ENCODE peak calls at places on chromosomes 16 and 17, in nine cellular contexts. One of them, this sample, is unnamed.

GRCh38 chr17:42608692-42609181 is 437 bp downstream of the RETREG3 start:
- DNase-seq in EL: peak
- DNase-seq in HTR-8/SVneo: no peak
- DNase-seq in HL-60: peak
- DNase-seq in hepatic stellate cell: no peak
- DNase-seq in GM19239: no peak
- DNase-seq in SW 1271: no peak
- DNase-seq in stimulated activated naive B cell treated with anti-CD40 and anti-IgM and Interleukin-4, amounts not matched to agents 10 μg/mL and 1 μg/mL and 100 μg/mL, for 72 hours: no peak
- DNase-seq in CD8-positive, alpha-beta memory T cell: no peak
- DNase-seq in this sample: no peak

GRCh38 chr16:55367301-55367745 is 43.3 kb downstream of the IRX6 start:
- DNase-seq in SW 1271: no peak
- DNase-seq in hepatic stellate cell: no peak
- DNase-seq in HTR-8/SVneo: no peak
- DNase-seq in GM19239: no peak
- DNase-seq in stimulated activated naive B cell treated with anti-CD40 and anti-IgM and Interleukin-4, amounts not matched to agents 10 μg/mL and 1 μg/mL and 100 μg/mL, for 72 hours: no peak
- DNase-seq in EL: no peak
- DNase-seq in CD8-positive, alpha-beta memory T cell: no peak
- DNase-seq in HL-60: no peak
- DNase-seq in this sample: no peak

GRCh38 chr17:40290629-40291296 is 3.1 kb downstream of the CDC6 start:
- DNase-seq in HL-60: peak
- DNase-seq in stimulated activated naive B cell treated with anti-CD40 and anti-IgM and Interleukin-4, amounts not matched to agents 10 μg/mL and 1 μg/mL and 100 μg/mL, for 72 hours: no peak
- DNase-seq in CD8-positive, alpha-beta memory T cell: no peak
- DNase-seq in hepatic stellate cell: peak
- DNase-seq in EL: peak
- DNase-seq in GM19239: no peak
- DNase-seq in HTR-8/SVneo: no peak
- DNase-seq in SW 1271: peak
- DNase-seq in this sample: no peak

GRCh38 chr17:83136931-83137330 is 57.5 kb downstream of the METRNL start:
- DNase-seq in HTR-8/SVneo: no peak
- DNase-seq in GM19239: no peak
- DNase-seq in EL: no peak
- DNase-seq in SW 1271: no peak
- DNase-seq in hepatic stellate cell: no peak
- DNase-seq in stimulated activated naive B cell treated with anti-CD40 and anti-IgM and Interleukin-4, amounts not matched to agents 10 μg/mL and 1 μg/mL and 100 μg/mL, for 72 hours: no peak
- DNase-seq in CD8-positive, alpha-beta memory T cell: no peak
- DNase-seq in HL-60: no peak
- DNase-seq in this sample: no peak

GRCh38 chr16:49078104-49078503 is 203.5 kb downstream of the CBLN1 start:
- DNase-seq in CD8-positive, alpha-beta memory T cell: no peak
- DNase-seq in SW 1271: no peak
- DNase-seq in GM19239: no peak
- DNase-seq in HL-60: no peak
- DNase-seq in hepatic stellate cell: no peak
- DNase-seq in HTR-8/SVneo: no peak
- DNase-seq in EL: no peak
- DNase-seq in stimulated activated naive B cell treated with anti-CD40 and anti-IgM and Interleukin-4, amounts not matched to agents 10 μg/mL and 1 μg/mL and 100 μg/mL, for 72 hours: no peak
- DNase-seq in this sample: no peak

GRCh38 chr17:63772801-63773271 is 561 bp downstream of the CCDC47 start:
- DNase-seq in HTR-8/SVneo: no peak
- DNase-seq in stimulated activated naive B cell treated with anti-CD40 and anti-IgM and Interleukin-4, amounts not matched to agents 10 μg/mL and 1 μg/mL and 100 μg/mL, for 72 hours: no peak
- DNase-seq in GM19239: no peak
- DNase-seq in EL: peak
- DNase-seq in SW 1271: no peak
- DNase-seq in HL-60: no peak
- DNase-seq in CD8-positive, alpha-beta memory T cell: no peak
- DNase-seq in hepatic stellate cell: peak
- DNase-seq in this sample: no peak

GRCh38 chr17:44345497-44346026 is 460 bp downstream of the GRN start:
- DNase-seq in HL-60: peak
- DNase-seq in stimulated activated naive B cell treated with anti-CD40 and anti-IgM and Interleukin-4, amounts not matched to agents 10 μg/mL and 1 μg/mL and 100 μg/mL, for 72 hours: peak
- DNase-seq in SW 1271: peak
- DNase-seq in GM19239: no peak
- DNase-seq in CD8-positive, alpha-beta memory T cell: peak
- DNase-seq in HTR-8/SVneo: peak
- DNase-seq in hepatic stellate cell: peak
- DNase-seq in EL: peak
- DNase-seq in this sample: peak

GRCh38 chr16:89052824-89053724 is 40.6 kb upstream of the ACSF3 start:
- DNase-seq in GM19239: no peak
- DNase-seq in HL-60: peak
- DNase-seq in HTR-8/SVneo: no peak
- DNase-seq in SW 1271: peak
- DNase-seq in EL: no peak
- DNase-seq in stimulated activated naive B cell treated with anti-CD40 and anti-IgM and Interleukin-4, amounts not matched to agents 10 μg/mL and 1 μg/mL and 100 μg/mL, for 72 hours: no peak
- DNase-seq in CD8-positive, alpha-beta memory T cell: no peak
- DNase-seq in hepatic stellate cell: no peak
- DNase-seq in this sample: no peak

GRCh38 chr16:73890524-73891500 is 405.8 kb upstream of the PSMD7 start:
- DNase-seq in stimulated activated naive B cell treated with anti-CD40 and anti-IgM and Interleukin-4, amounts not matched to agents 10 μg/mL and 1 μg/mL and 100 μg/mL, for 72 hours: no peak
- DNase-seq in HTR-8/SVneo: no peak
- DNase-seq in hepatic stellate cell: no peak
- DNase-seq in GM19239: no peak
- DNase-seq in EL: no peak
- DNase-seq in HL-60: no peak
- DNase-seq in CD8-positive, alpha-beta memory T cell: no peak
- DNase-seq in SW 1271: no peak
- DNase-seq in this sample: no peak

GRCh38 chr16:4262303-4262835 is 10.5 kb downstream of the TFAP4 start:
- DNase-seq in CD8-positive, alpha-beta memory T cell: no peak
- DNase-seq in GM19239: no peak
- DNase-seq in HTR-8/SVneo: no peak
- DNase-seq in hepatic stellate cell: no peak
- DNase-seq in stimulated activated naive B cell treated with anti-CD40 and anti-IgM and Interleukin-4, amounts not matched to agents 10 μg/mL and 1 μg/mL and 100 μg/mL, for 72 hours: no peak
- DNase-seq in HL-60: no peak
- DNase-seq in EL: no peak
- DNase-seq in SW 1271: no peak
- DNase-seq in this sample: no peak

GRCh38 chr16:87839542-87840461 is 29.5 kb downstream of the SLC7A5 start:
- DNase-seq in SW 1271: no peak
- DNase-seq in GM19239: no peak
- DNase-seq in HTR-8/SVneo: no peak
- DNase-seq in CD8-positive, alpha-beta memory T cell: no peak
- DNase-seq in HL-60: no peak
- DNase-seq in hepatic stellate cell: no peak
- DNase-seq in EL: no peak
- DNase-seq in stimulated activated naive B cell treated with anti-CD40 and anti-IgM and Interleukin-4, amounts not matched to agents 10 μg/mL and 1 μg/mL and 100 μg/mL, for 72 hours: no peak
- DNase-seq in this sample: no peak

GRCh38 chr16:54125751-54126655 is 160.6 kb downstream of the IRX3 start:
- DNase-seq in GM19239: no peak
- DNase-seq in stimulated activated naive B cell treated with anti-CD40 and anti-IgM and Interleukin-4, amounts not matched to agents 10 μg/mL and 1 μg/mL and 100 μg/mL, for 72 hours: no peak
- DNase-seq in HTR-8/SVneo: no peak
- DNase-seq in hepatic stellate cell: no peak
- DNase-seq in CD8-positive, alpha-beta memory T cell: no peak
- DNase-seq in HL-60: peak
- DNase-seq in EL: no peak
- DNase-seq in SW 1271: no peak
- DNase-seq in this sample: no peak

GRCh38 chr16:83701494-83701893 is 106.3 kb upstream of the HSBP1 start:
- DNase-seq in SW 1271: no peak
- DNase-seq in GM19239: no peak
- DNase-seq in stimulated activated naive B cell treated with anti-CD40 and anti-IgM and Interleukin-4, amounts not matched to agents 10 μg/mL and 1 μg/mL and 100 μg/mL, for 72 hours: no peak
- DNase-seq in EL: peak
- DNase-seq in hepatic stellate cell: peak
- DNase-seq in CD8-positive, alpha-beta memory T cell: no peak
- DNase-seq in HL-60: peak
- DNase-seq in HTR-8/SVneo: peak
- DNase-seq in this sample: peak

GRCh38 chr17:15398291-15398690 is 56.9 kb upstream of the TEKT3 start:
- DNase-seq in SW 1271: no peak
- DNase-seq in EL: peak
- DNase-seq in hepatic stellate cell: no peak
- DNase-seq in GM19239: no peak
- DNase-seq in HTR-8/SVneo: peak
- DNase-seq in HL-60: no peak
- DNase-seq in CD8-positive, alpha-beta memory T cell: no peak
- DNase-seq in stimulated activated naive B cell treated with anti-CD40 and anti-IgM and Interleukin-4, amounts not matched to agents 10 μg/mL and 1 μg/mL and 100 μg/mL, for 72 hours: no peak
- DNase-seq in this sample: no peak

GRCh38 chr16:20889625-20890275 is 10.4 kb downstream of the DCUN1D3 start:
- DNase-seq in SW 1271: no peak
- DNase-seq in HTR-8/SVneo: no peak
- DNase-seq in EL: no peak
- DNase-seq in GM19239: no peak
- DNase-seq in CD8-positive, alpha-beta memory T cell: no peak
- DNase-seq in HL-60: no peak
- DNase-seq in hepatic stellate cell: no peak
- DNase-seq in stimulated activated naive B cell treated with anti-CD40 and anti-IgM and Interleukin-4, amounts not matched to agents 10 μg/mL and 1 μg/mL and 100 μg/mL, for 72 hours: no peak
- DNase-seq in this sample: no peak

GRCh38 chr17:66420961-66421371 is 118.6 kb downstream of the PRKCA start:
- DNase-seq in CD8-positive, alpha-beta memory T cell: no peak
- DNase-seq in stimulated activated naive B cell treated with anti-CD40 and anti-IgM and Interleukin-4, amounts not matched to agents 10 μg/mL and 1 μg/mL and 100 μg/mL, for 72 hours: peak
- DNase-seq in EL: peak
- DNase-seq in hepatic stellate cell: no peak
- DNase-seq in SW 1271: no peak
- DNase-seq in GM19239: no peak
- DNase-seq in HTR-8/SVneo: no peak
- DNase-seq in HL-60: no peak
- DNase-seq in this sample: no peak

GRCh38 chr16:67039260-67040020 is 10.5 kb downstream of the CBFB start:
- DNase-seq in hepatic stellate cell: no peak
- DNase-seq in HTR-8/SVneo: no peak
- DNase-seq in EL: no peak
- DNase-seq in HL-60: no peak
- DNase-seq in GM19239: no peak
- DNase-seq in stimulated activated naive B cell treated with anti-CD40 and anti-IgM and Interleukin-4, amounts not matched to agents 10 μg/mL and 1 μg/mL and 100 μg/mL, for 72 hours: no peak
- DNase-seq in CD8-positive, alpha-beta memory T cell: no peak
- DNase-seq in SW 1271: no peak
- DNase-seq in this sample: no peak

GRCh38 chr17:35097776-35098175 is 21.9 kb downstream of the RAD51D start:
- DNase-seq in HL-60: no peak
- DNase-seq in hepatic stellate cell: no peak
- DNase-seq in HTR-8/SVneo: no peak
- DNase-seq in SW 1271: no peak
- DNase-seq in GM19239: no peak
- DNase-seq in stimulated activated naive B cell treated with anti-CD40 and anti-IgM and Interleukin-4, amounts not matched to agents 10 μg/mL and 1 μg/mL and 100 μg/mL, for 72 hours: no peak
- DNase-seq in CD8-positive, alpha-beta memory T cell: no peak
- DNase-seq in EL: no peak
- DNase-seq in this sample: no peak

GRCh38 chr16:87780385-87780989 is 14.7 kb upstream of the KLHDC4 start:
- DNase-seq in GM19239: peak
- DNase-seq in HL-60: peak
- DNase-seq in stimulated activated naive B cell treated with anti-CD40 and anti-IgM and Interleukin-4, amounts not matched to agents 10 μg/mL and 1 μg/mL and 100 μg/mL, for 72 hours: peak
- DNase-seq in CD8-positive, alpha-beta memory T cell: peak
- DNase-seq in SW 1271: no peak
- DNase-seq in hepatic stellate cell: no peak
- DNase-seq in HTR-8/SVneo: peak
- DNase-seq in EL: peak
- DNase-seq in this sample: peak

GRCh38 chr17:181213-182163 is at the start of gene DOC2B:
- DNase-seq in EL: peak
- DNase-seq in SW 1271: no peak
- DNase-seq in stimulated activated naive B cell treated with anti-CD40 and anti-IgM and Interleukin-4, amounts not matched to agents 10 μg/mL and 1 μg/mL and 100 μg/mL, for 72 hours: no peak
- DNase-seq in hepatic stellate cell: peak
- DNase-seq in CD8-positive, alpha-beta memory T cell: no peak
- DNase-seq in HTR-8/SVneo: no peak
- DNase-seq in HL-60: no peak
- DNase-seq in GM19239: no peak
- DNase-seq in this sample: peak

GRCh38 chr17:31919802-31920525 is 16.8 kb upstream of the SUZ12 start:
- DNase-seq in CD8-positive, alpha-beta memory T cell: no peak
- DNase-seq in EL: peak
- DNase-seq in stimulated activated naive B cell treated with anti-CD40 and anti-IgM and Interleukin-4, amounts not matched to agents 10 μg/mL and 1 μg/mL and 100 μg/mL, for 72 hours: no peak
- DNase-seq in SW 1271: no peak
- DNase-seq in HL-60: no peak
- DNase-seq in GM19239: no peak
- DNase-seq in hepatic stellate cell: peak
- DNase-seq in HTR-8/SVneo: no peak
- DNase-seq in this sample: peak

GRCh38 chr17:68497885-68498319 is 14.3 kb upstream of the PRKAR1A start:
- DNase-seq in CD8-positive, alpha-beta memory T cell: no peak
- DNase-seq in HTR-8/SVneo: no peak
- DNase-seq in stimulated activated naive B cell treated with anti-CD40 and anti-IgM and Interleukin-4, amounts not matched to agents 10 μg/mL and 1 μg/mL and 100 μg/mL, for 72 hours: peak
- DNase-seq in EL: no peak
- DNase-seq in hepatic stellate cell: no peak
- DNase-seq in HL-60: no peak
- DNase-seq in GM19239: peak
- DNase-seq in SW 1271: no peak
- DNase-seq in this sample: peak

GRCh38 chr17:5719976-5720375 is 135.7 kb upstream of the NLRP1 start:
- DNase-seq in EL: peak
- DNase-seq in hepatic stellate cell: no peak
- DNase-seq in SW 1271: no peak
- DNase-seq in CD8-positive, alpha-beta memory T cell: no peak
- DNase-seq in HL-60: no peak
- DNase-seq in GM19239: no peak
- DNase-seq in HTR-8/SVneo: no peak
- DNase-seq in stimulated activated naive B cell treated with anti-CD40 and anti-IgM and Interleukin-4, amounts not matched to agents 10 μg/mL and 1 μg/mL and 100 μg/mL, for 72 hours: no peak
- DNase-seq in this sample: no peak

GRCh38 chr17:36697907-36698526 is 96.6 kb downstream of the MRM1 start:
- DNase-seq in GM19239: no peak
- DNase-seq in HTR-8/SVneo: peak
- DNase-seq in CD8-positive, alpha-beta memory T cell: no peak
- DNase-seq in SW 1271: no peak
- DNase-seq in hepatic stellate cell: no peak
- DNase-seq in HL-60: no peak
- DNase-seq in stimulated activated naive B cell treated with anti-CD40 and anti-IgM and Interleukin-4, amounts not matched to agents 10 μg/mL and 1 μg/mL and 100 μg/mL, for 72 hours: no peak
- DNase-seq in EL: no peak
- DNase-seq in this sample: no peak

GRCh38 chr16:85716680-85717038 is 27.9 kb upstream of the GINS2 start:
- DNase-seq in CD8-positive, alpha-beta memory T cell: no peak
- DNase-seq in HL-60: no peak
- DNase-seq in hepatic stellate cell: no peak
- DNase-seq in GM19239: no peak
- DNase-seq in SW 1271: no peak
- DNase-seq in EL: no peak
- DNase-seq in HTR-8/SVneo: no peak
- DNase-seq in stimulated activated naive B cell treated with anti-CD40 and anti-IgM and Interleukin-4, amounts not matched to agents 10 μg/mL and 1 μg/mL and 100 μg/mL, for 72 hours: no peak
- DNase-seq in this sample: no peak

GRCh38 chr17:45719335-45720071 is 64.6 kb upstream of the CRHR1 start:
- DNase-seq in hepatic stellate cell: peak
- DNase-seq in CD8-positive, alpha-beta memory T cell: no peak
- DNase-seq in HTR-8/SVneo: peak
- DNase-seq in GM19239: no peak
- DNase-seq in HL-60: no peak
- DNase-seq in EL: peak
- DNase-seq in SW 1271: peak
- DNase-seq in stimulated activated naive B cell treated with anti-CD40 and anti-IgM and Interleukin-4, amounts not matched to agents 10 μg/mL and 1 μg/mL and 100 μg/mL, for 72 hours: no peak
- DNase-seq in this sample: no peak

GRCh38 chr17:7561028-7561575 is 617 bp upstream of the SENP3 start:
- DNase-seq in HTR-8/SVneo: peak
- DNase-seq in hepatic stellate cell: peak
- DNase-seq in HL-60: no peak
- DNase-seq in GM19239: peak
- DNase-seq in stimulated activated naive B cell treated with anti-CD40 and anti-IgM and Interleukin-4, amounts not matched to agents 10 μg/mL and 1 μg/mL and 100 μg/mL, for 72 hours: peak
- DNase-seq in EL: peak
- DNase-seq in SW 1271: peak
- DNase-seq in CD8-positive, alpha-beta memory T cell: peak
- DNase-seq in this sample: peak

GRCh38 chr16:57538235-57538711 is 1.9 kb upstream of the CCDC102A start:
- DNase-seq in hepatic stellate cell: no peak
- DNase-seq in CD8-positive, alpha-beta memory T cell: no peak
- DNase-seq in SW 1271: no peak
- DNase-seq in HTR-8/SVneo: no peak
- DNase-seq in GM19239: no peak
- DNase-seq in stimulated activated naive B cell treated with anti-CD40 and anti-IgM and Interleukin-4, amounts not matched to agents 10 μg/mL and 1 μg/mL and 100 μg/mL, for 72 hours: peak
- DNase-seq in HL-60: no peak
- DNase-seq in EL: no peak
- DNase-seq in this sample: peak

GRCh38 chr17:38727661-38728220 is 2.4 kb upstream of the CISD3 start:
- DNase-seq in stimulated activated naive B cell treated with anti-CD40 and anti-IgM and Interleukin-4, amounts not matched to agents 10 μg/mL and 1 μg/mL and 100 μg/mL, for 72 hours: no peak
- DNase-seq in HL-60: no peak
- DNase-seq in SW 1271: no peak
- DNase-seq in hepatic stellate cell: no peak
- DNase-seq in CD8-positive, alpha-beta memory T cell: peak
- DNase-seq in HTR-8/SVneo: no peak
- DNase-seq in EL: no peak
- DNase-seq in GM19239: no peak
- DNase-seq in this sample: no peak

GRCh38 chr17:49952912-49953497 is 16.0 kb upstream of the DLX4 start:
- DNase-seq in HTR-8/SVneo: no peak
- DNase-seq in HL-60: no peak
- DNase-seq in SW 1271: no peak
- DNase-seq in stimulated activated naive B cell treated with anti-CD40 and anti-IgM and Interleukin-4, amounts not matched to agents 10 μg/mL and 1 μg/mL and 100 μg/mL, for 72 hours: no peak
- DNase-seq in hepatic stellate cell: no peak
- DNase-seq in CD8-positive, alpha-beta memory T cell: no peak
- DNase-seq in GM19239: no peak
- DNase-seq in EL: peak
- DNase-seq in this sample: no peak